ENCODE peak calls at places on chromosomes 7 and 10, in ten cellular contexts. One of them, this sample, is unnamed.

GRCh38 chr10:93911865-93912264 is 18.1 kb downstream of the SLC35G1 start:
- DNase-seq in fibroblast of lung: no peak
- DNase-seq in CD4-positive, alpha-beta T cell: no peak
- DNase-seq in DND-41: no peak
- DNase-seq in keratinocyte: no peak
- DNase-seq in psoas muscle: no peak
- DNase-seq in heart right ventricle: no peak
- DNase-seq in A549: no peak
- DNase-seq in endodermal cell: no peak
- DNase-seq in cardiac muscle cell: no peak
- DNase-seq in this sample: no peak

GRCh38 chr10:53447576-53447975 is 675.0 kb upstream of the MBL2 start:
- DNase-seq in keratinocyte: no peak
- DNase-seq in psoas muscle: no peak
- DNase-seq in CD4-positive, alpha-beta T cell: no peak
- DNase-seq in fibroblast of lung: no peak
- DNase-seq in A549: no peak
- DNase-seq in heart right ventricle: no peak
- DNase-seq in DND-41: no peak
- DNase-seq in endodermal cell: no peak
- DNase-seq in cardiac muscle cell: no peak
- DNase-seq in this sample: no peak

GRCh38 chr7:5598769-5599371 is 175.2 kb upstream of the TNRC18 start:
- DNase-seq in cardiac muscle cell: peak
- DNase-seq in keratinocyte: no peak
- DNase-seq in A549: peak
- DNase-seq in psoas muscle: no peak
- DNase-seq in heart right ventricle: no peak
- DNase-seq in endodermal cell: peak
- DNase-seq in fibroblast of lung: peak
- DNase-seq in CD4-positive, alpha-beta T cell: no peak
- DNase-seq in DND-41: no peak
- DNase-seq in this sample: no peak

GRCh38 chr7:34263168-34263567 is 357.8 kb downstream of the BMPER start:
- DNase-seq in A549: no peak
- DNase-seq in DND-41: no peak
- DNase-seq in psoas muscle: no peak
- DNase-seq in cardiac muscle cell: no peak
- DNase-seq in fibroblast of lung: no peak
- DNase-seq in keratinocyte: no peak
- DNase-seq in endodermal cell: no peak
- DNase-seq in heart right ventricle: no peak
- DNase-seq in CD4-positive, alpha-beta T cell: no peak
- DNase-seq in this sample: no peak

GRCh38 chr7:151138541-151138910 is 29.0 kb downstream of the GBX1 start:
- DNase-seq in endodermal cell: peak
- DNase-seq in cardiac muscle cell: no peak
- DNase-seq in heart right ventricle: no peak
- DNase-seq in A549: no peak
- DNase-seq in fibroblast of lung: no peak
- DNase-seq in DND-41: no peak
- DNase-seq in psoas muscle: peak
- DNase-seq in keratinocyte: no peak
- DNase-seq in CD4-positive, alpha-beta T cell: no peak
- DNase-seq in this sample: no peak

GRCh38 chr7:23394828-23395227 is 75.5 kb downstream of the IGF2BP3 start:
- DNase-seq in CD4-positive, alpha-beta T cell: no peak
- DNase-seq in A549: no peak
- DNase-seq in heart right ventricle: no peak
- DNase-seq in endodermal cell: no peak
- DNase-seq in keratinocyte: no peak
- DNase-seq in psoas muscle: no peak
- DNase-seq in fibroblast of lung: peak
- DNase-seq in DND-41: no peak
- DNase-seq in cardiac muscle cell: no peak
- DNase-seq in this sample: no peak

GRCh38 chr7:131941291-131941690 is 384.9 kb upstream of the PODXL start:
- DNase-seq in DND-41: no peak
- DNase-seq in endodermal cell: peak
- DNase-seq in psoas muscle: no peak
- DNase-seq in A549: no peak
- DNase-seq in fibroblast of lung: no peak
- DNase-seq in cardiac muscle cell: no peak
- DNase-seq in keratinocyte: no peak
- DNase-seq in CD4-positive, alpha-beta T cell: no peak
- DNase-seq in heart right ventricle: no peak
- DNase-seq in this sample: no peak

GRCh38 chr10:110269641-110270318 is 34.9 kb downstream of the SMNDC1 start:
- DNase-seq in A549: no peak
- DNase-seq in DND-41: no peak
- DNase-seq in keratinocyte: no peak
- DNase-seq in cardiac muscle cell: peak
- DNase-seq in CD4-positive, alpha-beta T cell: no peak
- DNase-seq in psoas muscle: no peak
- DNase-seq in heart right ventricle: no peak
- DNase-seq in endodermal cell: no peak
- DNase-seq in fibroblast of lung: peak
- DNase-seq in this sample: no peak

GRCh38 chr10:71339796-71340589 is 20.9 kb downstream of the SLC29A3 start:
- DNase-seq in endodermal cell: no peak
- DNase-seq in fibroblast of lung: no peak
- DNase-seq in DND-41: no peak
- DNase-seq in CD4-positive, alpha-beta T cell: no peak
- DNase-seq in heart right ventricle: no peak
- DNase-seq in keratinocyte: no peak
- DNase-seq in psoas muscle: no peak
- DNase-seq in cardiac muscle cell: no peak
- DNase-seq in A549: peak
- DNase-seq in this sample: no peak

GRCh38 chr7:18995811-18996400 is 121.5 kb downstream of the TWIST1 start:
- DNase-seq in CD4-positive, alpha-beta T cell: no peak
- DNase-seq in DND-41: no peak
- DNase-seq in A549: no peak
- DNase-seq in endodermal cell: no peak
- DNase-seq in psoas muscle: no peak
- DNase-seq in keratinocyte: no peak
- DNase-seq in cardiac muscle cell: no peak
- DNase-seq in heart right ventricle: no peak
- DNase-seq in fibroblast of lung: peak
- DNase-seq in this sample: no peak

GRCh38 chr7:78002715-78003114 is 204.1 kb downstream of the PHTF2 start:
- DNase-seq in DND-41: no peak
- DNase-seq in cardiac muscle cell: no peak
- DNase-seq in fibroblast of lung: no peak
- DNase-seq in psoas muscle: no peak
- DNase-seq in A549: no peak
- DNase-seq in CD4-positive, alpha-beta T cell: no peak
- DNase-seq in heart right ventricle: no peak
- DNase-seq in keratinocyte: no peak
- DNase-seq in endodermal cell: no peak
- DNase-seq in this sample: no peak

GRCh38 chr7:78011642-78012041 is 213.1 kb downstream of the PHTF2 start:
- DNase-seq in CD4-positive, alpha-beta T cell: no peak
- DNase-seq in keratinocyte: no peak
- DNase-seq in DND-41: no peak
- DNase-seq in cardiac muscle cell: no peak
- DNase-seq in psoas muscle: no peak
- DNase-seq in A549: no peak
- DNase-seq in fibroblast of lung: no peak
- DNase-seq in endodermal cell: no peak
- DNase-seq in heart right ventricle: no peak
- DNase-seq in this sample: no peak

GRCh38 chr7:78007231-78007630 is 208.7 kb downstream of the PHTF2 start:
- DNase-seq in heart right ventricle: no peak
- DNase-seq in endodermal cell: no peak
- DNase-seq in DND-41: no peak
- DNase-seq in A549: no peak
- DNase-seq in psoas muscle: no peak
- DNase-seq in keratinocyte: no peak
- DNase-seq in fibroblast of lung: no peak
- DNase-seq in CD4-positive, alpha-beta T cell: no peak
- DNase-seq in cardiac muscle cell: no peak
- DNase-seq in this sample: no peak

DNA sequence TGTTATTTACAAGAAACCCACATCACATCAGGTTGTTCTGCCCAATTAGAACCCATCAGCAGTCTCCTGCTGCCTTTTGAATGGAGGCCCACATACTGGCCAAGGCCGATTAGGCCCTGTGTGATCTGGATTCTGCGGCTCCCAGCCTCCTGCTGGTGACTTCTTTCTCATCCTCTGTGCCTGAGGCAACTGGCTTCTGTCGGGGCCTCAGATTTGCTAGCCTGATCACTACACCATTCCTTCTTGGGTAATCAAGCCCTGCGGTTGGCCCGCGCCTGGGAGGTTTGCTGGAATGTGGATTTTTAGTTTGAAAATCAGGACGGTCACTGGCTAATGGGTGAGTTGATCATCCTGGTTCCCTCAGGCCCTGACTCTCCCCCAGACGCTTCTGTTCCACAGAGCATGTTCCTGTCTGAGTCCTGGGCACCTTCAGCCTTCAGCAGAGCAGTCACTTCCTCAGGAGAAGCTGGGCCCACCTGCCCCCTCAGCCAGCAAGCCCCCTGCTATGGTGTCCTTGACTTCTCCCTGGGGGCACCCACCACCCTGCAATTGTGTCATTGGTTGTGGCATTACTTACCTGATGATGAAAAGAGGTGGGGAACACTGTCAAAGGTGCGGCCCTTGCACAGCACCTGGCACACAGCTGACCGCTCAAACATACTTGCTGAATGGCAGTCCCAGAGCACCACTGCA is 207.6 kb downstream of the PHTF2 start:
- DNase-seq in keratinocyte: no peak
- DNase-seq in psoas muscle: no peak
- DNase-seq in endodermal cell: peak
- DNase-seq in fibroblast of lung: no peak
- DNase-seq in CD4-positive, alpha-beta T cell: no peak
- DNase-seq in A549: no peak
- DNase-seq in DND-41: no peak
- DNase-seq in heart right ventricle: no peak
- DNase-seq in cardiac muscle cell: no peak
- DNase-seq in this sample: no peak
- H3K27ac ChIP-seq in keratinocyte: no peak
- H3K27ac ChIP-seq in psoas muscle: no peak
- H3K27ac ChIP-seq in endodermal cell: no peak
- H3K27ac ChIP-seq in fibroblast of lung: no peak
- H3K27ac ChIP-seq in CD4-positive, alpha-beta T cell: no peak
- H3K27ac ChIP-seq in A549: no peak
- H3K27ac ChIP-seq in DND-41: no peak
- H3K27ac ChIP-seq in heart right ventricle: no peak
- H3K27ac ChIP-seq in cardiac muscle cell: no peak
- H3K27ac ChIP-seq in this sample: no peak

GRCh38 chr7:2411815-2412586 is 8.6 kb downstream of the CHST12 start:
- DNase-seq in A549: peak
- DNase-seq in endodermal cell: no peak
- DNase-seq in fibroblast of lung: no peak
- DNase-seq in DND-41: no peak
- DNase-seq in psoas muscle: no peak
- DNase-seq in heart right ventricle: no peak
- DNase-seq in CD4-positive, alpha-beta T cell: no peak
- DNase-seq in cardiac muscle cell: no peak
- DNase-seq in keratinocyte: no peak
- DNase-seq in this sample: no peak

GRCh38 chr7:2412587-2413201 is 9.3 kb downstream of the CHST12 start:
- DNase-seq in cardiac muscle cell: no peak
- DNase-seq in A549: no peak
- DNase-seq in fibroblast of lung: peak
- DNase-seq in CD4-positive, alpha-beta T cell: no peak
- DNase-seq in DND-41: no peak
- DNase-seq in heart right ventricle: no peak
- DNase-seq in endodermal cell: no peak
- DNase-seq in keratinocyte: no peak
- DNase-seq in psoas muscle: no peak
- DNase-seq in this sample: no peak

GRCh38 chr7:2405601-2406345 is 2.4 kb downstream of the CHST12 start:
- DNase-seq in CD4-positive, alpha-beta T cell: peak
- DNase-seq in keratinocyte: no peak
- DNase-seq in fibroblast of lung: no peak
- DNase-seq in psoas muscle: no peak
- DNase-seq in heart right ventricle: no peak
- DNase-seq in cardiac muscle cell: no peak
- DNase-seq in A549: no peak
- DNase-seq in endodermal cell: no peak
- DNase-seq in DND-41: peak
- DNase-seq in this sample: no peak

GRCh38 chr7:2411049-2411448 is 7.6 kb downstream of the CHST12 start:
- DNase-seq in DND-41: no peak
- DNase-seq in psoas muscle: no peak
- DNase-seq in CD4-positive, alpha-beta T cell: no peak
- DNase-seq in fibroblast of lung: no peak
- DNase-seq in cardiac muscle cell: no peak
- DNase-seq in keratinocyte: no peak
- DNase-seq in endodermal cell: no peak
- DNase-seq in A549: no peak
- DNase-seq in heart right ventricle: no peak
- DNase-seq in this sample: no peak

GRCh38 chr7:2409745-2410414 is 6.5 kb downstream of the CHST12 start:
- DNase-seq in fibroblast of lung: no peak
- DNase-seq in DND-41: no peak
- DNase-seq in keratinocyte: no peak
- DNase-seq in endodermal cell: no peak
- DNase-seq in cardiac muscle cell: no peak
- DNase-seq in heart right ventricle: no peak
- DNase-seq in psoas muscle: no peak
- DNase-seq in A549: no peak
- DNase-seq in CD4-positive, alpha-beta T cell: no peak
- DNase-seq in this sample: no peak
- H3K27ac ChIP-seq in fibroblast of lung: no peak
- H3K27ac ChIP-seq in DND-41: no peak
- H3K27ac ChIP-seq in keratinocyte: no peak
- H3K27ac ChIP-seq in endodermal cell: no peak
- H3K27ac ChIP-seq in cardiac muscle cell: no peak
- H3K27ac ChIP-seq in heart right ventricle: peak
- H3K27ac ChIP-seq in psoas muscle: peak
- H3K27ac ChIP-seq in A549: no peak
- H3K27ac ChIP-seq in CD4-positive, alpha-beta T cell: no peak
- H3K27ac ChIP-seq in this sample: no peak

GRCh38 chr7:105224884-105225651 is 163.7 kb downstream of the SRPK2 start:
- DNase-seq in psoas muscle: no peak
- DNase-seq in A549: peak
- DNase-seq in cardiac muscle cell: no peak
- DNase-seq in fibroblast of lung: peak
- DNase-seq in keratinocyte: peak
- DNase-seq in CD4-positive, alpha-beta T cell: no peak
- DNase-seq in endodermal cell: no peak
- DNase-seq in heart right ventricle: no peak
- DNase-seq in DND-41: no peak
- DNase-seq in this sample: no peak
- H3K27ac ChIP-seq in psoas muscle: no peak
- H3K27ac ChIP-seq in A549: peak
- H3K27ac ChIP-seq in cardiac muscle cell: no peak
- H3K27ac ChIP-seq in fibroblast of lung: no peak
- H3K27ac ChIP-seq in keratinocyte: peak
- H3K27ac ChIP-seq in CD4-positive, alpha-beta T cell: no peak
- H3K27ac ChIP-seq in endodermal cell: no peak
- H3K27ac ChIP-seq in heart right ventricle: peak
- H3K27ac ChIP-seq in DND-41: peak
- H3K27ac ChIP-seq in this sample: no peak

GRCh38 chr7:46972205-46972604 is 609.7 kb downstream of the TNS3 start:
- DNase-seq in psoas muscle: no peak
- DNase-seq in A549: peak
- DNase-seq in DND-41: no peak
- DNase-seq in heart right ventricle: no peak
- DNase-seq in CD4-positive, alpha-beta T cell: no peak
- DNase-seq in endodermal cell: no peak
- DNase-seq in keratinocyte: peak
- DNase-seq in cardiac muscle cell: no peak
- DNase-seq in fibroblast of lung: peak
- DNase-seq in this sample: no peak
- H3K27ac ChIP-seq in psoas muscle: no peak
- H3K27ac ChIP-seq in A549: no peak
- H3K27ac ChIP-seq in DND-41: no peak
- H3K27ac ChIP-seq in heart right ventricle: no peak
- H3K27ac ChIP-seq in CD4-positive, alpha-beta T cell: no peak
- H3K27ac ChIP-seq in endodermal cell: no peak
- H3K27ac ChIP-seq in keratinocyte: peak
- H3K27ac ChIP-seq in cardiac muscle cell: no peak
- H3K27ac ChIP-seq in fibroblast of lung: peak
- H3K27ac ChIP-seq in this sample: no peak